ENCODE peak calls at places on chromosomes 6 and 20, in eight cellular contexts. One of them, this sample, is unnamed.

GRCh38 chr20:23138226-23138625 is 52.1 kb upstream of the CD93 start:
- DNase-seq in heart right ventricle: no peak
- DNase-seq in foreskin fibroblast: no peak
- DNase-seq in osteocyte: no peak
- DNase-seq in H9: no peak
- DNase-seq in cardiac muscle cell: no peak
- DNase-seq in upper lobe of right lung: no peak
- DNase-seq in coronary artery: peak; percentile 14
- DNase-seq in this sample: no peak

GRCh38 chr6:157987788-157988699 is 6.4 kb downstream of the SYNJ2 start:
- DNase-seq in heart right ventricle: no peak
- DNase-seq in foreskin fibroblast: no peak
- DNase-seq in osteocyte: no peak
- DNase-seq in H9: no peak
- DNase-seq in cardiac muscle cell: no peak
- DNase-seq in upper lobe of right lung: no peak
- DNase-seq in coronary artery: no peak
- DNase-seq in this sample: no peak

GRCh38 chr6:53803081-53803860 is 8.5 kb downstream of the LRRC1 start:
- DNase-seq in heart right ventricle: no peak
- DNase-seq in foreskin fibroblast: peak; percentile 28
- DNase-seq in osteocyte: no peak
- DNase-seq in H9: no peak
- DNase-seq in cardiac muscle cell: no peak
- DNase-seq in upper lobe of right lung: no peak
- DNase-seq in coronary artery: no peak
- DNase-seq in this sample: no peak

GRCh38 chr6:81857812-81858211 is 105.3 kb upstream of the TENT5A start:
- DNase-seq in heart right ventricle: peak; percentile 34
- DNase-seq in foreskin fibroblast: no peak
- DNase-seq in osteocyte: no peak
- DNase-seq in H9: no peak
- DNase-seq in cardiac muscle cell: no peak
- DNase-seq in upper lobe of right lung: no peak
- DNase-seq in coronary artery: no peak
- DNase-seq in this sample: no peak

GRCh38 chr20:53880108-53880641 is 190.2 kb downstream of the BCAS1 start:
- DNase-seq in heart right ventricle: no peak
- DNase-seq in foreskin fibroblast: no peak
- DNase-seq in osteocyte: no peak
- DNase-seq in H9: no peak
- DNase-seq in cardiac muscle cell: no peak
- DNase-seq in upper lobe of right lung: no peak
- DNase-seq in coronary artery: no peak
- DNase-seq in this sample: no peak

GRCh38 chr20:35129647-35130069 is 17.5 kb downstream of the EDEM2 start:
- DNase-seq in heart right ventricle: no peak
- DNase-seq in foreskin fibroblast: peak; percentile 63
- DNase-seq in osteocyte: no peak
- DNase-seq in H9: no peak
- DNase-seq in cardiac muscle cell: no peak
- DNase-seq in upper lobe of right lung: no peak
- DNase-seq in coronary artery: no peak
- DNase-seq in this sample: no peak

GRCh38 chr20:62959101-62959971 is 6.8 kb downstream of the SLC17A9 start:
- DNase-seq in heart right ventricle: no peak
- DNase-seq in foreskin fibroblast: no peak
- DNase-seq in osteocyte: no peak
- DNase-seq in H9: no peak
- DNase-seq in cardiac muscle cell: no peak
- DNase-seq in upper lobe of right lung: no peak
- DNase-seq in coronary artery: no peak
- DNase-seq in this sample: no peak

GRCh38 chr6:25223421-25224052 is 55.6 kb upstream of the CARMIL1 start:
- DNase-seq in heart right ventricle: peak; percentile 68
- DNase-seq in foreskin fibroblast: peak; percentile 88
- DNase-seq in osteocyte: no peak
- DNase-seq in H9: peak; percentile 50
- DNase-seq in cardiac muscle cell: peak; percentile 71
- DNase-seq in upper lobe of right lung: peak; percentile 68
- DNase-seq in coronary artery: no peak
- DNase-seq in this sample: peak; percentile 73

GRCh38 chr6:13574571-13575376 is at the start of gene SIRT5:
- DNase-seq in heart right ventricle: peak; percentile 85
- DNase-seq in foreskin fibroblast: peak; percentile 83
- DNase-seq in osteocyte: peak; percentile 93
- DNase-seq in H9: peak; percentile 92
- DNase-seq in cardiac muscle cell: peak; percentile 87
- DNase-seq in upper lobe of right lung: peak; percentile 90
- DNase-seq in coronary artery: peak; percentile 90
- DNase-seq in this sample: peak; percentile 80

GRCh38 chr20:44561876-44562275 is 20.5 kb upstream of the PKIG start:
- DNase-seq in heart right ventricle: no peak
- DNase-seq in foreskin fibroblast: no peak
- DNase-seq in osteocyte: no peak
- DNase-seq in H9: no peak
- DNase-seq in cardiac muscle cell: no peak
- DNase-seq in upper lobe of right lung: no peak
- DNase-seq in coronary artery: no peak
- DNase-seq in this sample: no peak

GRCh38 chr6:168095741-168096250 is 16.8 kb upstream of the FRMD1 start:
- DNase-seq in heart right ventricle: no peak
- DNase-seq in foreskin fibroblast: no peak
- DNase-seq in osteocyte: no peak
- DNase-seq in H9: no peak
- DNase-seq in cardiac muscle cell: no peak
- DNase-seq in upper lobe of right lung: no peak
- DNase-seq in coronary artery: no peak
- DNase-seq in this sample: no peak

GRCh38 chr6:44494011-44494501 is 106.5 kb downstream of the CDC5L start:
- DNase-seq in heart right ventricle: no peak
- DNase-seq in foreskin fibroblast: peak; percentile 80
- DNase-seq in osteocyte: no peak
- DNase-seq in H9: no peak
- DNase-seq in cardiac muscle cell: no peak
- DNase-seq in upper lobe of right lung: no peak
- DNase-seq in coronary artery: peak; percentile 17
- DNase-seq in this sample: no peak

GRCh38 chr20:9488063-9488462 is 26.3 kb upstream of the LAMP5 start:
- DNase-seq in heart right ventricle: no peak
- DNase-seq in foreskin fibroblast: no peak
- DNase-seq in osteocyte: no peak
- DNase-seq in H9: no peak
- DNase-seq in cardiac muscle cell: no peak
- DNase-seq in upper lobe of right lung: no peak
- DNase-seq in coronary artery: no peak
- DNase-seq in this sample: no peak

GRCh38 chr6:7073810-7074525 is 33.8 kb upstream of the RREB1 start:
- DNase-seq in heart right ventricle: peak; percentile 13
- DNase-seq in foreskin fibroblast: no peak
- DNase-seq in osteocyte: no peak
- DNase-seq in H9: no peak
- DNase-seq in cardiac muscle cell: no peak
- DNase-seq in upper lobe of right lung: peak; percentile 73
- DNase-seq in coronary artery: no peak
- DNase-seq in this sample: no peak

DNA sequence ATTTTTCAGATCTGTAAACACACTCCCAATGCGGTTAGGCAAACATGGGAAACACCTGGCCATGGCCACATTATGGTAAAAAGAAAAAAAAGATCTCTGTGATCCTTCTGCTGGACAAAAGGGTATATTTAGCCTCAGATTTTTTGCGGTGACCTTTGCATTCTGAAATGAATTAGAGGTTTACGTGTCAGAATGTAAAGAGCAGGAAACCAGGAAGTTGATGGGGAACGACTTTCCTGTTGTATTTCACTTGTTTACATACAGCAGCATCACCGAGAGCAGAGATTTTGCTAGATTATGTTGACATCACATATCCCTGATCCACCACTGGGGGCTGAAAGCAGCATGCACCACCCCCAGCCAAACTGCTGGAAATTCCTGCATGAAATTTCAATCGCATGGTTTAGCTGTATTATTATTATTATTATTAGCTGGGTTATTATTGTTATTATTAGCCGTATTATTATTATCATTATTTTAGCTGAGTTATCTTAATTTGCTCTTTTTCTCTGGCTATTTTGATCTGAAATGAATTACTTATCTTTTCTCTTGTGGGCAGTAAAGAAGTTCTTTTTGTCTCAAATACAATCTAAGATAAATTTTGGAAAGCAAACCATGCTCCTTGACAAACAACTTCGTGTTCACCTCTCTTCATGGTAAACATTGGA is 189.4 kb downstream of the ZFP64 start:
- DNase-seq in heart right ventricle: no peak
- DNase-seq in foreskin fibroblast: no peak
- DNase-seq in osteocyte: no peak
- DNase-seq in H9: no peak
- DNase-seq in cardiac muscle cell: no peak
- DNase-seq in upper lobe of right lung: no peak
- DNase-seq in coronary artery: no peak
- DNase-seq in this sample: no peak
- TF ChIP-seq CTCF in heart right ventricle: no peak
- TF ChIP-seq CTCF in foreskin fibroblast: peak; percentile 22
- TF ChIP-seq CTCF in osteocyte: peak; percentile 35
- TF ChIP-seq CTCF in H9: peak; percentile 44
- TF ChIP-seq CTCF in cardiac muscle cell: no peak
- TF ChIP-seq CTCF in upper lobe of right lung: no peak
- TF ChIP-seq CTCF in coronary artery: no peak
- TF ChIP-seq CTCF in this sample: no peak

GRCh38 chr6:50093116-50093937 is 43.6 kb upstream of the DEFB112 start:
- DNase-seq in heart right ventricle: no peak
- DNase-seq in foreskin fibroblast: no peak
- DNase-seq in osteocyte: no peak
- DNase-seq in H9: no peak
- DNase-seq in cardiac muscle cell: no peak
- DNase-seq in upper lobe of right lung: no peak
- DNase-seq in coronary artery: no peak
- DNase-seq in this sample: no peak

GRCh38 chr6:50091641-50092040 is 41.9 kb upstream of the DEFB112 start:
- DNase-seq in heart right ventricle: no peak
- DNase-seq in foreskin fibroblast: peak; percentile 14
- DNase-seq in osteocyte: no peak
- DNase-seq in H9: no peak
- DNase-seq in cardiac muscle cell: no peak
- DNase-seq in upper lobe of right lung: no peak
- DNase-seq in coronary artery: no peak
- DNase-seq in this sample: no peak

DNA sequence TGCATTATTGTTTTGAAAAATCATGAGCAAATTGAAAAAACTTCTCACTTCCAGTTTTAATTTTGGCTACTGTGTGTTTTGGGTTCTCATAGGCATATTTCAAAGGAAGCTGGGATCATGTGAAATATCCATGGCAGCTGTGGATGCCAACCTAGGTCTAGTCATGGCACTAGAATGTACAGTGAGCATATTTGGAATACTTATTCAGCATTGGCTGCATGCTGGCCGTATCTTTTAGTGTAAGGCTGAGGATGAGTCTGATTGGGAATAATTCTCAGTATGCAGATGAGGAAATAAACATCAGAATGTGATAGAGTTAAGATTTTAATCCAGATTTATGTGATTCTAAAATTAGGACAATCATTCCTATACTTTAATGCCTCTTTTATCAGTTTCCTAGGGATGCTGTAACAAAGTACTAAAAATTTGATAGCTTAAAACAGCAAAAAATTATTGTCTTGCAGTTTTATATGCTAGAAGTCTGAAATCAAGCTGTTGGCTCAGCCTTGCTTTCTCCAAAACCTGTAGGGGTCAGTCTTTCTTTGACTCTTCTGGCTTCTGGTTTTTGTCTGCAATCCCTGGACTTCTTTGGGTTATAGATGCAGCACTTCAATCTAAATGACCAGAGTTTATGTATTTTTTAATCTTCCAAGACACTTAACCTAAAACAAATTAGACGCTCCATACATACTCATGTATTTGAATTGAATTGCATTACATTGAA is 37.7 kb upstream of the DEFB112 start:
- DNase-seq in heart right ventricle: no peak
- DNase-seq in foreskin fibroblast: peak; percentile 41
- DNase-seq in osteocyte: no peak
- DNase-seq in H9: no peak
- DNase-seq in cardiac muscle cell: no peak
- DNase-seq in upper lobe of right lung: no peak
- DNase-seq in coronary artery: no peak
- DNase-seq in this sample: no peak
- TF ChIP-seq CTCF in heart right ventricle: no peak
- TF ChIP-seq CTCF in foreskin fibroblast: peak; percentile 23
- TF ChIP-seq CTCF in osteocyte: no peak
- TF ChIP-seq CTCF in H9: peak; percentile 53
- TF ChIP-seq CTCF in cardiac muscle cell: no peak
- TF ChIP-seq CTCF in upper lobe of right lung: no peak
- TF ChIP-seq CTCF in coronary artery: no peak
- TF ChIP-seq CTCF in this sample: no peak

DNA sequence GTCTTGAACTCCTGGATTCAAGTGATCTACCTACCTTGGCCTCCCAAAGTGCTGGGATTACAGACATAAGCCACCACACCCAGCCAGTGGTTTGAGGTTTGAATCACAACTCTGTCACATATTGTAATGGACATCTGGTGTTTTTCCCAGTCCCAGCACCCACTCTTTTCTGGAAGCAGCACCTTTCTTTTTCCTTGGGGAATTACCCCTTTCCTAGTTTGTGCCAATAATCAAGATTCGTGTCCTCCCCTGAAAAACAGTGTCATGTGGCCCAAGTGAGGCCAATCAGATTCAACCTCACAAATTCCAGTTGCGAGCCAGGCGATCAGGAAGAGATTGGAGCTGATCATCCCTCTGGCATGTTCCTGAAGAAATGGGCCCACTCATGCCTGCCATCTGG is 71.7 kb upstream of the SGK1 start:
- DNase-seq in heart right ventricle: no peak
- DNase-seq in foreskin fibroblast: peak; percentile 41
- DNase-seq in osteocyte: no peak
- DNase-seq in H9: no peak
- DNase-seq in cardiac muscle cell: no peak
- DNase-seq in upper lobe of right lung: no peak
- DNase-seq in coronary artery: no peak
- DNase-seq in this sample: no peak
- TF ChIP-seq CTCF in heart right ventricle: no peak
- TF ChIP-seq CTCF in foreskin fibroblast: no peak
- TF ChIP-seq CTCF in osteocyte: no peak
- TF ChIP-seq CTCF in H9: no peak
- TF ChIP-seq CTCF in cardiac muscle cell: no peak
- TF ChIP-seq CTCF in upper lobe of right lung: no peak
- TF ChIP-seq CTCF in coronary artery: no peak
- TF ChIP-seq CTCF in this sample: no peak

DNA sequence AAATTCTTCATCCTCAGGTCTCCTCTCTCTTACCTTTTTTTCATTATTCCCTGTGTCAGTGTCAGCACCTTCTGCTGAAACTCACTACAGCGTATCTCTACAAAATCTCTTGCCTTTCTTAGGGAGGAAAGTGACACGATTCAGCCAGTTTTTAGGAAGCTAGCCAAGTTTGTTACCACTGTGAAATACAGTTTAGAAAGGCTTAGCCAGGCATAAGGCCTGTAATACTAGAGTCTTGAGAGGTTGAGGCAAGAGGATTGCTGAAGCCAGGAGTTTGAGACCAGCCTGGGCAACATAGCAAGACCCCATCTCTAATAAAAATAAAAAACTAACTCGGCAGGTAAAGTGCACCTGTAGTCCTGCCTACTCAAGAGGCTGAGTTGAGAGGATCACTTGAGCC is 16.7 kb downstream of the TAB2 start:
- DNase-seq in heart right ventricle: no peak
- DNase-seq in foreskin fibroblast: peak; percentile 62
- DNase-seq in osteocyte: no peak
- DNase-seq in H9: no peak
- DNase-seq in cardiac muscle cell: no peak
- DNase-seq in upper lobe of right lung: no peak
- DNase-seq in coronary artery: no peak
- DNase-seq in this sample: no peak
- TF ChIP-seq CTCF in heart right ventricle: no peak
- TF ChIP-seq CTCF in foreskin fibroblast: no peak
- TF ChIP-seq CTCF in osteocyte: no peak
- TF ChIP-seq CTCF in H9: no peak
- TF ChIP-seq CTCF in cardiac muscle cell: no peak
- TF ChIP-seq CTCF in upper lobe of right lung: no peak
- TF ChIP-seq CTCF in coronary artery: no peak
- TF ChIP-seq CTCF in this sample: no peak